ENCODE peak calls at places on chromosomes 12 and 14, in ten cellular contexts. One of them, this sample, is unnamed.

GRCh38 chr12:93894391-93895095 is 217.4 kb downstream of the CRADD start:
- DNase-seq in GM23248: peak; percentile 85
- DNase-seq in AG10803: peak; percentile 86
- DNase-seq in astrocyte of the spinal cord: peak; percentile 83
- DNase-seq in sigmoid colon: peak; percentile 94
- DNase-seq in colonic mucosa: peak; percentile 53
- DNase-seq in fibroblast of lung: peak; percentile 77
- DNase-seq in MG63: peak; percentile 70
- DNase-seq in uterus: peak; percentile 77
- DNase-seq in AG04450: no peak
- DNase-seq in this sample: peak; percentile 42

GRCh38 chr14:96084796-96085195 is 45.6 kb downstream of the C14orf132 start:
- DNase-seq in GM23248: no peak
- DNase-seq in AG10803: no peak
- DNase-seq in astrocyte of the spinal cord: no peak
- DNase-seq in sigmoid colon: peak; percentile 33
- DNase-seq in colonic mucosa: no peak
- DNase-seq in fibroblast of lung: no peak
- DNase-seq in MG63: no peak
- DNase-seq in uterus: no peak
- DNase-seq in AG04450: no peak
- DNase-seq in this sample: no peak

GRCh38 chr12:93126069-93126474 is 197.0 kb upstream of the EEA1 start:
- DNase-seq in GM23248: no peak
- DNase-seq in AG10803: no peak
- DNase-seq in astrocyte of the spinal cord: no peak
- DNase-seq in sigmoid colon: no peak
- DNase-seq in colonic mucosa: no peak
- DNase-seq in fibroblast of lung: no peak
- DNase-seq in MG63: no peak
- DNase-seq in uterus: no peak
- DNase-seq in AG04450: no peak
- DNase-seq in this sample: no peak

GRCh38 chr12:19972325-19973288 is 395.7 kb upstream of the PDE3A start:
- DNase-seq in GM23248: no peak
- DNase-seq in AG10803: no peak
- DNase-seq in astrocyte of the spinal cord: peak; percentile 30
- DNase-seq in sigmoid colon: no peak
- DNase-seq in colonic mucosa: no peak
- DNase-seq in fibroblast of lung: no peak
- DNase-seq in MG63: no peak
- DNase-seq in uterus: no peak
- DNase-seq in AG04450: no peak
- DNase-seq in this sample: no peak

GRCh38 chr12:9340422-9341259 is 132.4 kb upstream of the PZP start:
- DNase-seq in GM23248: peak; percentile 41
- DNase-seq in AG10803: peak; percentile 46
- DNase-seq in astrocyte of the spinal cord: peak; percentile 72
- DNase-seq in sigmoid colon: no peak
- DNase-seq in colonic mucosa: no peak
- DNase-seq in fibroblast of lung: peak; percentile 100
- DNase-seq in MG63: no peak
- DNase-seq in uterus: no peak
- DNase-seq in AG04450: peak; percentile 73
- DNase-seq in this sample: peak; percentile 85

GRCh38 chr14:24310666-24311604 is at the start of gene LTB4R:
- DNase-seq in GM23248: peak; percentile 93
- DNase-seq in AG10803: peak; percentile 71
- DNase-seq in astrocyte of the spinal cord: peak; percentile 81
- DNase-seq in sigmoid colon: peak; percentile 89
- DNase-seq in colonic mucosa: peak; percentile 76
- DNase-seq in fibroblast of lung: peak; percentile 77
- DNase-seq in MG63: no peak
- DNase-seq in uterus: no peak
- DNase-seq in AG04450: no peak
- DNase-seq in this sample: no peak

GRCh38 chr12:116813271-116814041 is 67.8 kb downstream of the HRK start:
- DNase-seq in GM23248: no peak
- DNase-seq in AG10803: no peak
- DNase-seq in astrocyte of the spinal cord: no peak
- DNase-seq in sigmoid colon: no peak
- DNase-seq in colonic mucosa: no peak
- DNase-seq in fibroblast of lung: no peak
- DNase-seq in MG63: no peak
- DNase-seq in uterus: no peak
- DNase-seq in AG04450: no peak
- DNase-seq in this sample: no peak

GRCh38 chr14:73824116-73824515 is 27.5 kb upstream of the PTGR2 start:
- DNase-seq in GM23248: no peak
- DNase-seq in AG10803: no peak
- DNase-seq in astrocyte of the spinal cord: no peak
- DNase-seq in sigmoid colon: no peak
- DNase-seq in colonic mucosa: no peak
- DNase-seq in fibroblast of lung: no peak
- DNase-seq in MG63: peak; percentile 44
- DNase-seq in uterus: no peak
- DNase-seq in AG04450: no peak
- DNase-seq in this sample: no peak

GRCh38 chr14:97705976-97706375 is 908.8 kb downstream of the VRK1 start:
- DNase-seq in GM23248: no peak
- DNase-seq in AG10803: no peak
- DNase-seq in astrocyte of the spinal cord: no peak
- DNase-seq in sigmoid colon: no peak
- DNase-seq in colonic mucosa: no peak
- DNase-seq in fibroblast of lung: no peak
- DNase-seq in MG63: no peak
- DNase-seq in uterus: no peak
- DNase-seq in AG04450: no peak
- DNase-seq in this sample: no peak

GRCh38 chr14:100577986-100578431 is 9.2 kb downstream of the BEGAIN start:
- DNase-seq in GM23248: no peak
- DNase-seq in AG10803: no peak
- DNase-seq in astrocyte of the spinal cord: no peak
- DNase-seq in sigmoid colon: peak; percentile 29
- DNase-seq in colonic mucosa: no peak
- DNase-seq in fibroblast of lung: no peak
- DNase-seq in MG63: no peak
- DNase-seq in uterus: no peak
- DNase-seq in AG04450: no peak
- DNase-seq in this sample: no peak

DNA sequence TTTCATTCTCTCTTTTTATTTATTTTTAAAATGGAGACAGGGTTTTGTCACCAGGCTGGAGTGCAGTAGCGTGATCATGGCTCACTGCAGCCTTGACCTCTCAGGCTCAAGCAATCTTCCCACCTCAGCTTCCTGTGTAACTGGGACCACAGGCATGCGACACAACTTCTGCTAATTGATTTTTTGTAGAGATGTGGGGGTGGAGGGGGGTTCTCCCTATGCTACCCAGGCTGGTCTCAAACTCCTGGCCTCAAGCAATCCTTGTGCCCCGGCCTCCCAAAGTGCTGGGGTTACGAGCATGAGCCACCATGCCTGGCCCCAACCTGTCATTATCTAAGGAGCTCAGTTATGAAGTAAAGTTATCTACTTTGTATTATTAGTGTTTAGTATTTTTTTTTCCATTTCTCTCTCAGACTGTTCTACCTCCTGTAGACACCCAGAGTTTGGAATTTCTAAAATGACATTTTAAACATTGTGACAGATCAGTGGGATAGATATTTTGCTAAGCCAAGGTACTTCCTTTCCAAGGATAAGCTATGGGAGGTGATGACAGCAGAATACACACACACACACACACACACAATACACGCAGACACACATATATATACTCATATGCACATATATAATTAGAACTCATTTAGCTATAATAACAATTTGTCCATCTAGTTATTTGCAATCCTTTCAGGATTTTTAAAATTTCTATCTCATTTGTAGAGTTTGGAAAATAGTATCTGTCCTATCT is 2.1 kb upstream of the USP44 start:
- DNase-seq in GM23248: no peak
- DNase-seq in AG10803: no peak
- DNase-seq in astrocyte of the spinal cord: no peak
- DNase-seq in sigmoid colon: no peak
- DNase-seq in colonic mucosa: no peak
- DNase-seq in fibroblast of lung: no peak
- DNase-seq in MG63: no peak
- DNase-seq in uterus: no peak
- DNase-seq in AG04450: no peak
- DNase-seq in this sample: no peak
- H3K4me3 ChIP-seq in GM23248: no peak overlapping the region
- H3K4me3 ChIP-seq in AG10803: no peak overlapping the region
- H3K4me3 ChIP-seq in astrocyte of the spinal cord: no peak overlapping the region
- H3K4me3 ChIP-seq in sigmoid colon: no peak overlapping the region
- H3K4me3 ChIP-seq in colonic mucosa: no peak overlapping the region
- H3K4me3 ChIP-seq in fibroblast of lung: no peak overlapping the region
- H3K4me3 ChIP-seq in MG63: no peak overlapping the region
- H3K4me3 ChIP-seq in uterus: no peak overlapping the region
- H3K4me3 ChIP-seq in AG04450: no peak overlapping the region
- H3K4me3 ChIP-seq in this sample: no peak overlapping the region

DNA sequence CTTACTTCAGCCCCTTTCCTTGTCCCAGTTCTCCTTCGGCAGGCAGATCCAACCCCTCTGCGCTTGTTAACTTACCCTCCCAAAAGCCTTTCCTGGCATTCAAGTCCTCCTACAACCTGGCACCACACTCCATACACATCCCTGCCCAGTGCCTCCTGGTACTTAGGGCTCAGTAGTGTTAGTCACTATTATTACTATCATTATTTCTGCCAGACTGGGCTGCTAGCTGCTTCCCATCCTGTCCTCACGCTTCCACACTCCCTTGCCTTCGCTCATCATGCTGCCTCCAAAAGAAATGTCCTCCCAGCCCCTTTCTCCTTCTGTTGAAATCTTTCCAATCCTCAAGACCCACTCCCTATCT is 1.6 kb upstream of the HDAC7 start:
- DNase-seq in GM23248: peak; percentile 81
- DNase-seq in AG10803: peak; percentile 50
- DNase-seq in astrocyte of the spinal cord: no peak
- DNase-seq in sigmoid colon: no peak
- DNase-seq in colonic mucosa: no peak
- DNase-seq in fibroblast of lung: no peak
- DNase-seq in MG63: peak; percentile 89
- DNase-seq in uterus: peak; percentile 43
- DNase-seq in AG04450: no peak
- DNase-seq in this sample: no peak
- H3K4me3 ChIP-seq in GM23248: peak overlapping the region; percentile 82
- H3K4me3 ChIP-seq in AG10803: no peak overlapping the region
- H3K4me3 ChIP-seq in astrocyte of the spinal cord: no peak overlapping the region
- H3K4me3 ChIP-seq in sigmoid colon: peak overlapping the region; percentile 80
- H3K4me3 ChIP-seq in colonic mucosa: no peak overlapping the region
- H3K4me3 ChIP-seq in fibroblast of lung: no peak overlapping the region
- H3K4me3 ChIP-seq in MG63: peak overlapping the region; percentile 75
- H3K4me3 ChIP-seq in uterus: peak overlapping the region; percentile 79
- H3K4me3 ChIP-seq in AG04450: no peak overlapping the region
- H3K4me3 ChIP-seq in this sample: no peak overlapping the region

DNA sequence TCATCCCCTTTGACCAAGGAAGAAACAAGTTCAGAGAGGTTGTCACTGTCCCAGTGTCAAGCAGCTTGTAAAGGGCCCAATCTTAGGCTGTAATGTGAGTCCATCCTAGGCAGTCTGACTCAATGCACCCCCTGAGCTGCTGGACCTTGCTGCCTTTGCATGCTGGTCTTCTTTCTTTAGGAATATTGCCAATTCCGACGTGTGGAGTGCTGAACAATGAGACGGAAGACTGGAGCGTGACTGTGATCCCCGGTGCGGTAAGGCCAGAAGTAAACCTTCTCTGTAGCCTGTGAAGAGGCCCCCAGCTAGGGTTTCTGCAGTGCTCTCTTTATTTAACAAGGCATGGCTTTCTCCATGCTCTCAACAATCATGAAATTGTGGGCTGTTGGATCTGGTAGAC is 963 bp downstream of the TCTN2 start:
- DNase-seq in GM23248: peak; percentile 23
- DNase-seq in AG10803: peak; percentile 3
- DNase-seq in astrocyte of the spinal cord: peak; percentile 65
- DNase-seq in sigmoid colon: no peak
- DNase-seq in colonic mucosa: no peak
- DNase-seq in fibroblast of lung: peak; percentile 18
- DNase-seq in MG63: no peak
- DNase-seq in uterus: no peak
- DNase-seq in AG04450: peak; percentile 1
- DNase-seq in this sample: peak; percentile 3
- H3K4me3 ChIP-seq in GM23248: peak overlapping the region; percentile 88
- H3K4me3 ChIP-seq in AG10803: peak overlapping the region; percentile 88
- H3K4me3 ChIP-seq in astrocyte of the spinal cord: peak overlapping the region; percentile 89
- H3K4me3 ChIP-seq in sigmoid colon: peak overlapping the region; percentile 95
- H3K4me3 ChIP-seq in colonic mucosa: peak overlapping the region; percentile 92
- H3K4me3 ChIP-seq in fibroblast of lung: peak overlapping the region; percentile 84
- H3K4me3 ChIP-seq in MG63: peak overlapping the region; percentile 77
- H3K4me3 ChIP-seq in uterus: peak overlapping the region; percentile 88
- H3K4me3 ChIP-seq in AG04450: peak overlapping the region; percentile 86
- H3K4me3 ChIP-seq in this sample: peak overlapping the region; percentile 92

DNA sequence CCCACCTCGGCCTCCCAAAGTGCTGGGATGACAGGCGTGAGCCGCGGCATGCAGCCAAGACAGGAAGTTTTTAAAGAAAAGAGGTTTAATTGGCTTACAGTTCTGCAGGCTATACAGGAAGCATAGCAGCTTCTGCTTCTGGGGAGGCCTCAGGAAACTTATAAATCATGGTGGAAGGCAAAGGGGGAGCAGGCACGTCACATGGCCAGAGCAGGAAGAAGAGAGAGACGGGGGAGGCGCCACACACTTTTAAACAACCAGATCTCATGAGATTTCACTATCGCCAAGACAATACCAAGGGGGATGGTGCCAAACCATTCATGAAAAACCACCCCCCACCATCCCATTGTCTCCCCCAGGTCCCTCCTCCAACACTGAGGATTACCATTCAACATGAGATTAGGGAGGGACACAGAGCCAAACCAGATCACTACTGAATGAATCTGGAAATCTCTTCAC is 14.1 kb downstream of the CCDC63 start:
- DNase-seq in GM23248: no peak
- DNase-seq in AG10803: no peak
- DNase-seq in astrocyte of the spinal cord: no peak
- DNase-seq in sigmoid colon: no peak
- DNase-seq in colonic mucosa: no peak
- DNase-seq in fibroblast of lung: no peak
- DNase-seq in MG63: no peak
- DNase-seq in uterus: peak; percentile 15
- DNase-seq in AG04450: no peak
- DNase-seq in this sample: no peak
- H3K4me3 ChIP-seq in GM23248: no peak overlapping the region
- H3K4me3 ChIP-seq in AG10803: no peak overlapping the region
- H3K4me3 ChIP-seq in astrocyte of the spinal cord: no peak overlapping the region
- H3K4me3 ChIP-seq in sigmoid colon: no peak overlapping the region
- H3K4me3 ChIP-seq in colonic mucosa: no peak overlapping the region
- H3K4me3 ChIP-seq in fibroblast of lung: no peak overlapping the region
- H3K4me3 ChIP-seq in MG63: no peak overlapping the region
- H3K4me3 ChIP-seq in uterus: no peak overlapping the region
- H3K4me3 ChIP-seq in AG04450: no peak overlapping the region
- H3K4me3 ChIP-seq in this sample: no peak overlapping the region

This sample was measured in skeletal muscle cell.